ENCODE peak calls at places on chromosome 15, in nine cellular contexts. F is spleen, T is upper lobe of right lung, N is cardiac muscle cell, M is heart left ventricle, P is choroid plexus epithelial cell, H is fibroblast of pulmonary artery, D is astrocyte of the spinal cord, C is fibroblast of the aortic adventitia. E is an unnamed sample.

GRCh38 chr15:69893863-69894262 is 203.9 kb downstream of the TLE3 start:
- DNase-seq in F (no peak), T (no peak), N (peak), M (peak), P (peak), H (peak), D (peak), C (peak), E (peak)

GRCh38 chr15:58472821-58473581 is 41.2 kb downstream of the LIPC start:
- DNase-seq in F (no peak), T (no peak), N (peak), M (no peak), P (peak), H (peak), D (peak), C (no peak), E (no peak)

GRCh38 chr15:74655424-74655823 is 39.8 kb downstream of the CLK3 start:
- DNase-seq in F (no peak), T (no peak), N (no peak), M (no peak), P (no peak), H (no peak), D (peak), C (no peak), E (no peak)

GRCh38 chr15:40347559-40348470 is 3.0 kb upstream of the PHGR1 start:
- DNase-seq in F (no peak), T (no peak), N (no peak), M (no peak), P (no peak), H (no peak), D (no peak), C (no peak), E (no peak)

GRCh38 chr15:77860101-77860691 is 217.3 kb downstream of the TBC1D2B start:
- DNase-seq in F (peak), T (peak), N (no peak), M (no peak), P (no peak), H (no peak), D (no peak), C (no peak), E (no peak)

GRCh38 chr15:27592036-27592725 is 506.9 kb downstream of the OCA2 start:
- DNase-seq in F (no peak), T (no peak), N (no peak), M (no peak), P (peak), H (peak), D (peak), C (no peak), E (no peak)

GRCh38 chr15:93046120-93046519 is 42.9 kb downstream of the RGMA start:
- DNase-seq in F (no peak), T (no peak), N (no peak), M (no peak), P (no peak), H (no peak), D (no peak), C (no peak), E (no peak)

GRCh38 chr15:71364117-71364584 is 248.9 kb downstream of the THSD4 start:
- DNase-seq in F (no peak), T (no peak), N (no peak), M (no peak), P (peak), H (no peak), D (no peak), C (no peak), E (no peak)

GRCh38 chr15:65910341-65910740 is 41.0 kb downstream of the RAB11A start:
- DNase-seq in F (no peak), T (no peak), N (no peak), M (no peak), P (no peak), H (no peak), D (no peak), C (no peak), E (no peak)

GRCh38 chr15:69222002-69222474 is 61.6 kb downstream of the GLCE start:
- DNase-seq in F (no peak), T (no peak), N (no peak), M (no peak), P (no peak), H (no peak), D (no peak), C (no peak), E (no peak)

GRCh38 chr15:83404143-83404542 is 43.0 kb upstream of the SH3GL3 start:
- DNase-seq in F (no peak), T (no peak), N (no peak), M (peak), P (no peak), H (no peak), D (no peak), C (no peak), E (peak)

GRCh38 chr15:82575335-82575734 is 35.1 kb upstream of the RPS17 start:
- DNase-seq in F (no peak), T (no peak), N (no peak), M (no peak), P (no peak), H (no peak), D (no peak), C (no peak), E (no peak)

GRCh38 chr15:74373056-74373650 is 5.7 kb upstream of the CYP11A1 start:
- DNase-seq in F (no peak), T (no peak), N (no peak), M (no peak), P (no peak), H (no peak), D (no peak), C (no peak), E (no peak)

GRCh38 chr15:97995881-97996603 is 35.5 kb downstream of the ARRDC4 start:
- DNase-seq in F (no peak), T (no peak), N (no peak), M (no peak), P (peak), H (no peak), D (no peak), C (peak), E (no peak)

GRCh38 chr15:77589839-77590238 is 42.9 kb downstream of the LINGO1 start:
- DNase-seq in F (no peak), T (no peak), N (peak), M (no peak), P (no peak), H (no peak), D (no peak), C (no peak), E (no peak)

GRCh38 chr15:75314552-75315290 is 21.1 kb upstream of the COMMD4 start:
- DNase-seq in F (no peak), T (no peak), N (no peak), M (no peak), P (no peak), H (no peak), D (no peak), C (no peak), E (no peak)

GRCh38 chr15:79380755-79381499 is 51.2 kb upstream of the MINAR1 start:
- DNase-seq in F (peak), T (peak), N (peak), M (peak), P (peak), H (peak), D (peak), C (peak), E (peak)

GRCh38 chr15:100241572-100242479 is 99.9 kb downstream of the ADAMTS17 start:
- DNase-seq in F (no peak), T (no peak), N (peak), M (no peak), P (peak), H (peak), D (peak), C (peak), E (no peak)

GRCh38 chr15:28058082-28058481 is 41.0 kb downstream of the OCA2 start:
- DNase-seq in F (no peak), T (no peak), N (no peak), M (no peak), P (no peak), H (no peak), D (no peak), C (no peak), E (no peak)

GRCh38 chr15:58473720-58474119 is 41.9 kb downstream of the LIPC start:
- DNase-seq in F (no peak), T (no peak), N (peak), M (no peak), P (peak), H (peak), D (peak), C (peak), E (no peak)

GRCh38 chr15:29432191-29433049 is 162.8 kb upstream of the NSMCE3 start:
- DNase-seq in F (no peak), T (no peak), N (no peak), M (no peak), P (no peak), H (no peak), D (no peak), C (no peak), E (no peak)

GRCh38 chr15:76196286-76196948 is 114.9 kb downstream of the ETFA start:
- DNase-seq in F (peak), T (peak), N (peak), M (peak), P (peak), H (peak), D (peak), C (peak), E (peak)

GRCh38 chr15:68930268-68931022 is at the start of gene SPESP1:
- DNase-seq in F (peak), T (peak), N (peak), M (peak), P (peak), H (peak), D (peak), C (peak), E (no peak)

GRCh38 chr15:99100245-99101173 is 4.4 kb upstream of the SYNM start:
- DNase-seq in F (peak), T (peak), N (peak), M (peak), P (peak), H (peak), D (peak), C (peak), E (peak)

GRCh38 chr15:66094331-66094730 is 159.2 kb downstream of the MEGF11 start:
- DNase-seq in F (peak), T (peak), N (no peak), M (no peak), P (no peak), H (no peak), D (no peak), C (no peak), E (no peak)

GRCh38 chr15:26805470-26805869 is 32.6 kb upstream of the GABRB3 start:
- DNase-seq in F (no peak), T (no peak), N (no peak), M (no peak), P (no peak), H (no peak), D (no peak), C (no peak), E (no peak)

GRCh38 chr15:51198701-51199253 is 104.1 kb upstream of the TNFAIP8L3 start:
- DNase-seq in F (no peak), T (no peak), N (peak), M (no peak), P (no peak), H (no peak), D (no peak), C (no peak), E (no peak)

GRCh38 chr15:78873796-78874761 is 1.4 kb downstream of the MORF4L1 start:
- DNase-seq in F (peak), T (no peak), N (no peak), M (no peak), P (peak), H (peak), D (no peak), C (no peak), E (peak)

GRCh38 chr15:38683382-38684242 is 119.0 kb upstream of the RASGRP1 start:
- DNase-seq in F (no peak), T (no peak), N (peak), M (peak), P (peak), H (peak), D (peak), C (peak), E (no peak)

GRCh38 chr15:62850318-62850717 is 192.2 kb upstream of the TPM1 start:
- DNase-seq in F (no peak), T (no peak), N (no peak), M (no peak), P (no peak), H (no peak), D (no peak), C (no peak), E (no peak)

GRCh38 chr15:25545017-25545416 is 106.2 kb upstream of the UBE3A start:
- DNase-seq in F (no peak), T (no peak), N (no peak), M (no peak), P (no peak), H (peak), D (peak), C (peak), E (no peak)

GRCh38 chr15:27989838-27990237 is 109.3 kb downstream of the OCA2 start:
- DNase-seq in F (no peak), T (no peak), N (no peak), M (no peak), P (no peak), H (no peak), D (no peak), C (no peak), E (no peak)

GRCh38 chr15:72136170-72137051 is 18.2 kb downstream of the SENP8 start:
- DNase-seq in F (no peak), T (no peak), N (no peak), M (no peak), P (no peak), H (no peak), D (no peak), C (no peak), E (no peak)

GRCh38 chr15:93146196-93146595 is 57.2 kb upstream of the RGMA start:
- DNase-seq in F (no peak), T (no peak), N (no peak), M (no peak), P (no peak), H (no peak), D (no peak), C (no peak), E (no peak)

GRCh38 chr15:67180035-67180434 is 74.4 kb downstream of the AAGAB start:
- DNase-seq in F (no peak), T (no peak), N (no peak), M (no peak), P (no peak), H (no peak), D (no peak), C (no peak), E (no peak)

GRCh38 chr15:67183443-67184169 is 70.9 kb downstream of the AAGAB start:
- DNase-seq in F (no peak), T (no peak), N (no peak), M (no peak), P (peak), H (no peak), D (peak), C (peak), E (no peak)

GRCh38 chr15:67179411-67179995 is 75.0 kb downstream of the AAGAB start:
- DNase-seq in F (no peak), T (no peak), N (no peak), M (no peak), P (no peak), H (no peak), D (no peak), C (no peak), E (no peak)

GRCh38 chr15:67180514-67181191 is 73.8 kb downstream of the AAGAB start:
- DNase-seq in F (no peak), T (no peak), N (no peak), M (no peak), P (no peak), H (no peak), D (no peak), C (no peak), E (no peak)

GRCh38 chr15:67181221-67181639 is 73.2 kb downstream of the AAGAB start:
- DNase-seq in F (no peak), T (no peak), N (no peak), M (no peak), P (no peak), H (no peak), D (no peak), C (no peak), E (no peak)
- TF ChIP-seq CTCF in F (no peak), T (no peak), N (no peak), M (no peak), P (peak), H (no peak), D (no peak), C (peak), E (peak)

GRCh38 chr15:22951031-22951380 is 29.2 kb downstream of the CYFIP1 start:
- DNase-seq in F (no peak), T (no peak), N (no peak), M (no peak), P (no peak), H (no peak), D (no peak), C (no peak), E (no peak)

GRCh38 chr15:22949074-22949547 is 31.1 kb downstream of the CYFIP1 start:
- DNase-seq in F (peak), T (no peak), N (peak), M (peak), P (peak), H (peak), D (peak), C (peak), E (peak)

GRCh38 chr15:22950211-22950990 is 29.8 kb downstream of the CYFIP1 start:
- DNase-seq in F (peak), T (no peak), N (no peak), M (no peak), P (no peak), H (no peak), D (no peak), C (no peak), E (no peak)

GRCh38 chr15:22952826-22953579 is 27.2 kb downstream of the CYFIP1 start:
- DNase-seq in F (peak), T (no peak), N (peak), M (no peak), P (no peak), H (peak), D (no peak), C (peak), E (no peak)

DNA sequence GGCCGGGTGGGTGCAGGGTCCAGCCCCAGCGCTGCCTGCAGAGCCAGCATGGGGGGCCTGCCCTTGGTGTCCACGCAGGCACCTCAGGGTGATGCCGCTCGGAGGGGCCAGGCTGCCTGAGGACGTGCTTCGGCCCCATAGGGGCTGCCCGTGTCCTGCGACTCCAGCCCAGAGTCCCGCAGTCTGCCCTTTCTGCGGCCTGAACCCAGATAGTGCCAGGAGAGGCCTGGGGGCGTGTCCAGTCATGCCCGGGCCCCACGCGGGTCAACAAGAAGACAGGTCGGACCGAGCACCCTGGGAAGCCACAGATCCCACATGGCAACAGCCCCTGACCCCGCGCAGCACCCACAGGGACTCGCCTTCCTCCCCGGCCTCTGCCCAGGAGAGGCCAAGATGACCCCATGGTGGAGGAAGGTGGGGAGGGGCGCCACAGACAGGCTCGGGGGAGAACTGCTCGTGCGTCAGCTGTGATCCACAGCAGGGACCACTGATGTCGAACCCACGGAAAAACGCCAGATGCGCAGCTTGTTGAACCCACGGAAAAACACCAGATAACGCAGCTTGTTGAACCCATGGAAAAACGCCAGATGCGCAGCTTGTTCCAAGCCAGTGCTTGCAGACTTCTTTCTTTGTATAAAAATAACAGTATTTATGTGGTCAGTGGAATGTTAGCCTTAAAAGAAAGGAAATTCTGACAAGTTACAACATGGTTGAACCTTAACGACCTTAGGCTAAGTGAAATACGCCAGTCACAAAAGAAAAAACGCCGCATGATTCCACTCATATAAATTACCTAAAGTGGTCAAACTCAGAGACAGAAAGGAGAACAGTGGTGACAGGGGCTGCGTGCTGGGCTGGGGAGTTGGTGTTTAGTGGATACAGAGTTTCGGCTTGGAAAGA is 28.5 kb downstream of the CYFIP1 start:
- DNase-seq in F (peak), T (no peak), N (no peak), M (no peak), P (no peak), H (no peak), D (no peak), C (no peak), E (no peak)
- H3K4me3 ChIP-seq in F (no peak), T (no peak), N (no peak), M (no peak), P (no peak), H (no peak), D (no peak), C (no peak), E (no peak)

GRCh38 chr15:81270188-81270587 is 53.8 kb downstream of the STARD5 start:
- DNase-seq in F (no peak), T (no peak), N (no peak), M (no peak), P (no peak), H (no peak), D (no peak), C (no peak), E (no peak)
- TF ChIP-seq CTCF in F (no peak), T (no peak), N (no peak), M (no peak), P (no peak), H (no peak), D (no peak), C (no peak), E (no peak)

GRCh38 chr15:60780147-60780546 is 301.2 kb upstream of the ICE2 start:
- DNase-seq in F (no peak), T (no peak), N (no peak), M (no peak), P (no peak), H (no peak), D (no peak), C (no peak), E (no peak)

GRCh38 chr15:60782316-60782715 is 303.4 kb upstream of the ICE2 start:
- DNase-seq in F (no peak), T (no peak), N (no peak), M (no peak), P (peak), H (no peak), D (peak), C (no peak), E (no peak)

GRCh38 chr15:60784855-60785254 is 305.9 kb upstream of the ICE2 start:
- DNase-seq in F (no peak), T (no peak), N (no peak), M (no peak), P (no peak), H (no peak), D (no peak), C (no peak), E (no peak)

GRCh38 chr15:60777558-60777957 is 298.6 kb upstream of the ICE2 start:
- DNase-seq in F (no peak), T (no peak), N (no peak), M (no peak), P (no peak), H (no peak), D (no peak), C (no peak), E (no peak)

GRCh38 chr15:60781211-60781713 is 302.3 kb upstream of the ICE2 start:
- DNase-seq in F (no peak), T (no peak), N (no peak), M (no peak), P (no peak), H (no peak), D (no peak), C (no peak), E (no peak)
- H3K4me3 ChIP-seq in F (no peak), T (no peak), N (no peak), M (no peak), P (no peak), H (no peak), D (no peak), C (no peak), E (no peak)

GRCh38 chr15:52463638-52464037 is 65.0 kb downstream of the MYO5A start:
- DNase-seq in F (no peak), T (no peak), N (peak), M (no peak), P (peak), H (peak), D (no peak), C (peak), E (no peak)
- TF ChIP-seq CTCF in F (no peak), T (no peak), N (no peak), M (peak), P (peak), H (peak), D (peak), C (peak), E (peak)

GRCh38 chr15:90211440-90212168 is 10.5 kb downstream of the SEMA4B start:
- DNase-seq in F (peak), T (no peak), N (no peak), M (no peak), P (peak), H (no peak), D (peak), C (peak), E (no peak)
- H3K4me3 ChIP-seq in F (no peak), T (no peak), N (no peak), M (no peak), P (no peak), H (no peak), D (no peak), C (no peak), E (no peak)